ENCODE peak calls at places on chromosomes 6 and 20, in seven cellular contexts. One of them, this sample, is unnamed.

GRCh38 chr6:140485740-140486467 is 1111.5 kb upstream of the CITED2 start:
- DNase-seq in HEK293T: no peak
- DNase-seq in stimulated activated CD4-positive, alpha-beta T cell treated with anti-CD3 and anti-CD28 coated beads, TNF-alpha, amount 100 ng/mL, for 4 hours: no peak
- DNase-seq in NCI-H1436 treated with DMSO at 0.1 percent for 48 hours: no peak
- DNase-seq in psoas muscle: peak
- DNase-seq in iPS-NIHi11: peak
- DNase-seq in GM10248: no peak
- DNase-seq in this sample: no peak

GRCh38 chr6:1029196-1029595 is 282.7 kb upstream of the FOXQ1 start:
- DNase-seq in HEK293T: no peak
- DNase-seq in stimulated activated CD4-positive, alpha-beta T cell treated with anti-CD3 and anti-CD28 coated beads, TNF-alpha, amount 100 ng/mL, for 4 hours: no peak
- DNase-seq in NCI-H1436 treated with DMSO at 0.1 percent for 48 hours: no peak
- DNase-seq in psoas muscle: no peak
- DNase-seq in iPS-NIHi11: no peak
- DNase-seq in GM10248: no peak
- DNase-seq in this sample: no peak

GRCh38 chr20:4322499-4322898 is 307.1 kb upstream of the RNF24 start:
- DNase-seq in HEK293T: no peak
- DNase-seq in stimulated activated CD4-positive, alpha-beta T cell treated with anti-CD3 and anti-CD28 coated beads, TNF-alpha, amount 100 ng/mL, for 4 hours: no peak
- DNase-seq in NCI-H1436 treated with DMSO at 0.1 percent for 48 hours: no peak
- DNase-seq in psoas muscle: no peak
- DNase-seq in iPS-NIHi11: no peak
- DNase-seq in GM10248: no peak
- DNase-seq in this sample: no peak

GRCh38 chr20:31666258-31667042 is 28.7 kb downstream of the COX4I2 start:
- DNase-seq in HEK293T: no peak
- DNase-seq in stimulated activated CD4-positive, alpha-beta T cell treated with anti-CD3 and anti-CD28 coated beads, TNF-alpha, amount 100 ng/mL, for 4 hours: no peak
- DNase-seq in NCI-H1436 treated with DMSO at 0.1 percent for 48 hours: no peak
- DNase-seq in psoas muscle: peak
- DNase-seq in iPS-NIHi11: no peak
- DNase-seq in GM10248: no peak
- DNase-seq in this sample: no peak

GRCh38 chr6:3340358-3340798 is 81.6 kb downstream of the PSMG4 start:
- DNase-seq in HEK293T: no peak
- DNase-seq in stimulated activated CD4-positive, alpha-beta T cell treated with anti-CD3 and anti-CD28 coated beads, TNF-alpha, amount 100 ng/mL, for 4 hours: no peak
- DNase-seq in NCI-H1436 treated with DMSO at 0.1 percent for 48 hours: no peak
- DNase-seq in psoas muscle: no peak
- DNase-seq in iPS-NIHi11: no peak
- DNase-seq in GM10248: no peak
- DNase-seq in this sample: no peak

GRCh38 chr6:110554441-110554840 is 78.0 kb upstream of the SLC22A16 start:
- DNase-seq in HEK293T: no peak
- DNase-seq in stimulated activated CD4-positive, alpha-beta T cell treated with anti-CD3 and anti-CD28 coated beads, TNF-alpha, amount 100 ng/mL, for 4 hours: no peak
- DNase-seq in NCI-H1436 treated with DMSO at 0.1 percent for 48 hours: no peak
- DNase-seq in psoas muscle: no peak
- DNase-seq in iPS-NIHi11: no peak
- DNase-seq in GM10248: no peak
- DNase-seq in this sample: no peak

GRCh38 chr6:109920911-109921310 is 57.2 kb upstream of the GPR6 start:
- DNase-seq in HEK293T: no peak
- DNase-seq in stimulated activated CD4-positive, alpha-beta T cell treated with anti-CD3 and anti-CD28 coated beads, TNF-alpha, amount 100 ng/mL, for 4 hours: no peak
- DNase-seq in NCI-H1436 treated with DMSO at 0.1 percent for 48 hours: no peak
- DNase-seq in psoas muscle: no peak
- DNase-seq in iPS-NIHi11: no peak
- DNase-seq in GM10248: no peak
- DNase-seq in this sample: no peak

GRCh38 chr6:40511884-40512283 is 75.3 kb downstream of the LRFN2 start:
- DNase-seq in HEK293T: no peak
- DNase-seq in stimulated activated CD4-positive, alpha-beta T cell treated with anti-CD3 and anti-CD28 coated beads, TNF-alpha, amount 100 ng/mL, for 4 hours: no peak
- DNase-seq in NCI-H1436 treated with DMSO at 0.1 percent for 48 hours: no peak
- DNase-seq in psoas muscle: no peak
- DNase-seq in iPS-NIHi11: no peak
- DNase-seq in GM10248: no peak
- DNase-seq in this sample: no peak

GRCh38 chr6:41269716-41270115 is 16.8 kb downstream of the TREM1 start:
- DNase-seq in HEK293T: no peak
- DNase-seq in stimulated activated CD4-positive, alpha-beta T cell treated with anti-CD3 and anti-CD28 coated beads, TNF-alpha, amount 100 ng/mL, for 4 hours: no peak
- DNase-seq in NCI-H1436 treated with DMSO at 0.1 percent for 48 hours: no peak
- DNase-seq in psoas muscle: no peak
- DNase-seq in iPS-NIHi11: no peak
- DNase-seq in GM10248: no peak
- DNase-seq in this sample: no peak

GRCh38 chr6:34151321-34152041 is 5.6 kb upstream of the GRM4 start:
- DNase-seq in HEK293T: no peak
- DNase-seq in stimulated activated CD4-positive, alpha-beta T cell treated with anti-CD3 and anti-CD28 coated beads, TNF-alpha, amount 100 ng/mL, for 4 hours: no peak
- DNase-seq in NCI-H1436 treated with DMSO at 0.1 percent for 48 hours: no peak
- DNase-seq in psoas muscle: no peak
- DNase-seq in iPS-NIHi11: peak
- DNase-seq in GM10248: no peak
- DNase-seq in this sample: peak

GRCh38 chr6:34360556-34360955 is 31.9 kb downstream of the NUDT3 start:
- DNase-seq in HEK293T: no peak
- DNase-seq in stimulated activated CD4-positive, alpha-beta T cell treated with anti-CD3 and anti-CD28 coated beads, TNF-alpha, amount 100 ng/mL, for 4 hours: no peak
- DNase-seq in NCI-H1436 treated with DMSO at 0.1 percent for 48 hours: no peak
- DNase-seq in psoas muscle: no peak
- DNase-seq in iPS-NIHi11: no peak
- DNase-seq in GM10248: no peak
- DNase-seq in this sample: no peak

GRCh38 chr20:40294175-40294574 is 394.9 kb downstream of the MAFB start:
- DNase-seq in HEK293T: no peak
- DNase-seq in stimulated activated CD4-positive, alpha-beta T cell treated with anti-CD3 and anti-CD28 coated beads, TNF-alpha, amount 100 ng/mL, for 4 hours: no peak
- DNase-seq in NCI-H1436 treated with DMSO at 0.1 percent for 48 hours: no peak
- DNase-seq in psoas muscle: no peak
- DNase-seq in iPS-NIHi11: no peak
- DNase-seq in GM10248: no peak
- DNase-seq in this sample: no peak

GRCh38 chr6:170208651-170209353 is 82.1 kb downstream of the DLL1 start:
- DNase-seq in HEK293T: no peak
- DNase-seq in stimulated activated CD4-positive, alpha-beta T cell treated with anti-CD3 and anti-CD28 coated beads, TNF-alpha, amount 100 ng/mL, for 4 hours: no peak
- DNase-seq in NCI-H1436 treated with DMSO at 0.1 percent for 48 hours: no peak
- DNase-seq in psoas muscle: no peak
- DNase-seq in iPS-NIHi11: no peak
- DNase-seq in GM10248: no peak
- DNase-seq in this sample: no peak

This sample was measured in WTC11.